ENCODE peak calls at places on chromosomes 5 and 9, in five cellular contexts. V is GM23338, A is MM.1S, B is cardiac fibroblast, R is endothelial cell. K is an unnamed sample.

GRCh38 chr9:120363697-120364096 is 216.3 kb downstream of the CDK5RAP2 start:
- DNase-seq in R (no peak), B (no peak), V (no peak), A (no peak), K (no peak)

GRCh38 chr5:58127486-58128220 is 332.2 kb downstream of the PLK2 start:
- DNase-seq in A (no peak), B (no peak), V (no peak), R (no peak), K (no peak)

GRCh38 chr5:170182461-170182860 is 50.3 kb upstream of the C5orf58 start:
- DNase-seq in R (no peak), V (no peak), B (no peak), A (no peak), K (no peak)

GRCh38 chr5:153678617-153679329 is 188.3 kb downstream of the GRIA1 start:
- DNase-seq in A (no peak), B (peak), V (no peak), R (no peak), K (no peak)

GRCh38 chr5:13516195-13516594 is 428.3 kb downstream of the DNAH5 start:
- DNase-seq in V (no peak), R (no peak), B (no peak), A (no peak), K (no peak)

GRCh38 chr5:90301248-90301647 is 108.3 kb downstream of the CETN3 start:
- DNase-seq in V (no peak), A (peak), R (no peak), B (no peak), K (no peak)

GRCh38 chr9:118318770-118319443 is 614.7 kb downstream of the TLR4 start:
- DNase-seq in B (no peak), V (no peak), A (no peak), R (no peak), K (no peak)

GRCh38 chr5:103744159-103744558 is 181.6 kb upstream of the NUDT12 start:
- DNase-seq in B (peak), A (no peak), R (no peak), V (no peak), K (no peak)

GRCh38 chr5:116308391-116308790 is 223.6 kb downstream of the COMMD10 start:
- DNase-seq in V (no peak), R (no peak), B (peak), A (no peak), K (no peak)

GRCh38 chr9:3478549-3478953 is 47.2 kb downstream of the RFX3 start:
- DNase-seq in A (peak), B (peak), V (peak), R (no peak), K (no peak)

GRCh38 chr5:1718669-1719068 is 81.0 kb downstream of the MRPL36 start:
- DNase-seq in R (no peak), A (no peak), B (peak), V (peak), K (no peak)

GRCh38 chr5:139915834-139916233 is 120.2 kb downstream of the PSD2 start:
- DNase-seq in R (no peak), B (no peak), V (peak), A (no peak), K (no peak)

GRCh38 chr9:108081112-108081511 is 591.5 kb upstream of the KLF4 start:
- DNase-seq in R (no peak), B (no peak), V (no peak), A (no peak), K (no peak)

GRCh38 chr5:134141346-134142050 is 27.0 kb downstream of the TCF7 start:
- DNase-seq in R (peak), A (no peak), B (no peak), V (no peak), K (peak)
- TF ChIP-seq CTCF in R (no peak), A (no peak), B (no peak), V (no peak), K (no peak)

GRCh38 chr5:77491783-77492652 is at the start of gene WDR41:
- DNase-seq in R (peak), B (peak), V (peak), A (peak), K (peak)

GRCh38 chr5:77494935-77495334 is 2.8 kb upstream of the WDR41 start:
- DNase-seq in B (no peak), R (no peak), V (no peak), A (no peak), K (no peak)

DNA sequence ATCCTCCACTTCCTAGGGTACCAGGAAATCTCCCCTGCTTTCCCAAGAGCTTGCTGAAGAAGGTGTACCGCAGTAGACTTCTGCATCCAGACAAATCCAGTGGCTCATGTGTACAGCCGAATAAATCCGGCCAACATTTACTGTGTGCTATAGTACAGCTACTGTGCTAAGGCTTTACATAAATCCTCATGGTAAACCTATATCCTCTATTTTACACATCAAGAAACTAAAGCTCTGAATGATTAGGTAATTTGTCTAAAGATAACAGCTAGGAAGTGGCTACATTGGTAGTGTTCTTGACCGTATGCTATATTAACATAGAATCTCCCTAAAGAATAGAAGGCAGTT is 511 bp upstream of the WDR41 start:
- DNase-seq in B (no peak), R (no peak), V (no peak), A (no peak), K (no peak)
- TF ChIP-seq CTCF in B (no peak), R (no peak), V (no peak), A (peak), K (no peak)

GRCh38 chr9:81629440-81629839 is 59.9 kb downstream of the TLE1 start:
- DNase-seq in A (no peak), R (no peak), V (no peak), B (no peak), K (no peak)
- TF ChIP-seq CTCF in A (no peak), R (no peak), V (no peak), B (no peak), K (no peak)

GRCh38 chr5:61251874-61252642 is 80.0 kb upstream of the ZSWIM6 start:
- DNase-seq in V (no peak), B (no peak), R (no peak), A (no peak), K (no peak)
- TF ChIP-seq CTCF in V (no peak), B (no peak), R (no peak), A (no peak), K (no peak)

GRCh38 chr5:55911784-55912653 is 60.9 kb downstream of the IL31RA start:
- DNase-seq in B (peak), V (no peak), A (no peak), R (no peak), K (no peak)
- TF ChIP-seq CTCF in B (no peak), V (no peak), A (no peak), R (no peak), K (no peak)

DNA sequence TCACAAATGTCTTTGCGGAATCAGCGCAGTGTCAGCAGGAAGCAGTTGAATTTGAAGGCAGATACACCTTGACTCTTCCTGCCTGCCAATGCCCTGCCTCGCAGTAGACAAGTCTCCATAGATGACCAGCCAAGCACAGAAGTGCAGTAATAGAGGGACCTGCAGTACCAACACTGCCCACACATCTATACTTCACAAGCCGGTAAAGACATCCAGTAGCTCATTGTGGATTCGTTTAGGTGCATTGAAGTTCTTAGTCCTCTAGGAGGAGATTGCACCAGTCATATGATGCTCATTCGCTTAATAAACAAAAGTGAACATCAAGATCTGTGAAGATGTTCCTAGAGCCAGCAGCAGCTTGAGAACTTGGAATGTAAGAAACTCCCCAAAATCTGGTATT is 7.1 kb upstream of the IFNA2 start:
- DNase-seq in B (peak), V (peak), A (no peak), R (peak), K (peak)
- TF ChIP-seq CTCF in B (peak), V (peak), A (peak), R (peak), K (peak)

K was measured in endodermal cell.